ENCODE peak calls at places on chromosome 13, in eight cellular contexts. W is body of pancreas, J is colonic mucosa, V is aorta, Y is A549, Z is coronary artery, P is PC-3, I is H9. F is an unnamed sample.

GRCh38 chr13:113935523-113935922 is 38.4 kb downstream of the C13orf46 start:
- DNase-seq in W (no peak), J (no peak), V (peak), I (no peak), P (no peak), Z (no peak), Y (no peak), F (no peak)

GRCh38 chr13:59459972-59460371 is 703.8 kb downstream of the DIAPH3 start:
- DNase-seq in W (no peak), P (peak), J (no peak), Y (no peak), V (no peak), I (no peak), Z (no peak), F (no peak)

GRCh38 chr13:80011448-80012212 is 329.3 kb downstream of the SPRY2 start:
- DNase-seq in V (no peak), J (peak), Z (no peak), I (no peak), Y (no peak), W (no peak), P (no peak), F (no peak)

GRCh38 chr13:42083138-42083770 is 34.8 kb downstream of the DGKH start:
- DNase-seq in Z (no peak), P (no peak), V (no peak), W (no peak), J (no peak), I (no peak), Y (no peak), F (no peak)

GRCh38 chr13:97028441-97029299 is 34.4 kb upstream of the OXGR1 start:
- DNase-seq in Z (no peak), I (peak), V (no peak), Y (peak), P (peak), W (peak), J (peak), F (peak)

GRCh38 chr13:87058786-87059329 is 612.3 kb upstream of the SLITRK5 start:
- DNase-seq in V (no peak), Z (no peak), J (no peak), Y (no peak), P (no peak), W (no peak), I (no peak), F (no peak)

GRCh38 chr13:60379837-60380236 is 17.2 kb upstream of the TDRD3 start:
- DNase-seq in W (no peak), P (no peak), Y (peak), I (no peak), J (no peak), Z (no peak), V (no peak), F (no peak)

GRCh38 chr13:21055511-21056045 is 5.8 kb downstream of the LATS2 start:
- DNase-seq in W (no peak), P (no peak), Y (no peak), J (no peak), I (no peak), Z (no peak), V (no peak), F (no peak)

GRCh38 chr13:109272595-109273325 is 513.6 kb downstream of the IRS2 start:
- DNase-seq in J (no peak), I (no peak), Z (no peak), Y (peak), W (no peak), P (no peak), V (no peak), F (no peak)

GRCh38 chr13:23980160-23980551 is 82.9 kb upstream of the C1QTNF9B start:
- DNase-seq in W (peak), Y (peak), J (peak), P (peak), V (peak), I (peak), Z (peak), F (peak)

GRCh38 chr13:65856464-65856863 is 1373.7 kb downstream of the PCDH9 start:
- DNase-seq in V (no peak), W (no peak), P (no peak), Y (no peak), J (no peak), Z (no peak), I (no peak), F (no peak)

GRCh38 chr13:88908896-88909535 is 1237.8 kb downstream of the SLITRK5 start:
- DNase-seq in Z (no peak), V (no peak), P (no peak), J (no peak), W (no peak), Y (no peak), I (no peak), F (no peak)

GRCh38 chr13:58991826-58992477 is 1171.8 kb downstream of the DIAPH3 start:
- DNase-seq in V (no peak), P (peak), Y (no peak), Z (no peak), W (no peak), I (no peak), J (no peak), F (no peak)

GRCh38 chr13:112521073-112521685 is 66.8 kb downstream of the TUBGCP3 start:
- DNase-seq in I (no peak), Y (no peak), Z (no peak), P (no peak), J (no peak), V (no peak), W (no peak), F (no peak)

GRCh38 chr13:39322836-39323585 is 280.0 kb downstream of the LHFPL6 start:
- DNase-seq in Z (no peak), W (no peak), P (no peak), I (no peak), Y (no peak), V (no peak), J (no peak), F (no peak)

GRCh38 chr13:60583911-60584753 is 187.1 kb downstream of the TDRD3 start:
- DNase-seq in Y (peak), Z (no peak), W (no peak), I (peak), V (no peak), J (no peak), P (peak), F (no peak)

GRCh38 chr13:40578055-40578454 is 88.4 kb downstream of the FOXO1 start:
- DNase-seq in V (no peak), W (no peak), J (no peak), P (no peak), Y (no peak), Z (no peak), I (no peak), F (no peak)

GRCh38 chr13:100388923-100389322 is 199.7 kb downstream of the GGACT start:
- DNase-seq in Z (no peak), J (no peak), V (no peak), I (no peak), P (no peak), Y (no peak), W (no peak), F (no peak)

GRCh38 chr13:73138276-73138950 is 79.6 kb downstream of the KLF5 start:
- DNase-seq in V (no peak), J (no peak), P (peak), I (no peak), Y (peak), Z (no peak), W (peak), F (no peak)

GRCh38 chr13:111494641-111495040 is 174.2 kb downstream of the TEX29 start:
- DNase-seq in I (no peak), Y (no peak), J (no peak), W (no peak), Z (no peak), P (no peak), V (peak), F (no peak)

GRCh38 chr13:49021953-49022352 is 46.2 kb downstream of the FNDC3A start:
- DNase-seq in W (no peak), V (no peak), Z (no peak), I (no peak), Y (no peak), P (peak), J (no peak), F (no peak)
- H3K27ac ChIP-seq in W (no peak), V (no peak), Z (no peak), I (no peak), Y (peak), P (peak), J (no peak), F (no peak)

DNA sequence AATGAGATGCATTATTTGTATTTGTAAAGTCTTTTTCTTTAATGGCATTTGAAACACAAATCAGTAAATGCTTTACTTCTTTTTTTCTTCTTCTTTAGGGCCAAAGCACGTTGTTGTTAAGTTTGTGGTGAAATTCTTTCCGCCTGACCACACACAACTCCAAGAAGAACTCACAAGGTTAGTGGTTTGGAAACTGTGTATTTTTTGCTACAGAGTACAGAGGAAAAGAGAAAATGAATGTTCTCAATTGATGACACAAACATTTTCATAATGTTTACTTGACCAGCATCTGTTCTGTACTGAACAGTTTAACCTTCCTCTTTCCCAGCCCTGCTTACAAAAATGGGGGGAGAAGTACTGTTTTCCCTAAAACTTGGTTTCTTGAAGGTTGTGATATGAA is 190.9 kb upstream of the RNF113B start:
- DNase-seq in Z (no peak), W (no peak), Y (no peak), V (no peak), J (no peak), I (no peak), P (no peak), F (no peak)
- H3K27ac ChIP-seq in Z (no peak), W (no peak), Y (no peak), V (no peak), J (peak), I (no peak), P (no peak), F (no peak)

GRCh38 chr13:106274551-106275208 is 260.8 kb downstream of the EFNB2 start:
- DNase-seq in Y (no peak), Z (no peak), I (no peak), W (no peak), V (no peak), P (peak), J (no peak), F (no peak)
- H3K27ac ChIP-seq in Y (no peak), Z (no peak), I (no peak), W (no peak), V (no peak), P (no peak), J (no peak), F (no peak)

DNA sequence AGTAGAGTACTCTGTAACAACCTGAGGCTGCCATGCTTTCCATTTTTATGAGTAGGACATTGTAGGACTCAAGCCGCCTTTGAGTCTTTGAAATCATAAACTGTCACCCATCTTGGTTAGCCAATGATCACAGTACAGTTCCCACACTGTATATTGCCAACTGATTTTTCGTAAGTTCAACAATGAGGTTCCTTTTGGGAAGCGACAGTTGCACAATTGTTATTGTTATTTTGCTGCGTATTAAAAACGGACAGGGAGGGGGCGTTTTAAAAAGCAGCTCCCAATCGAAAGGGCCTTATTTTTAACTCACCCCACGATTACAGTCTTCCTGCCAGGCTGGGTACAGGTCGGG is 608 bp downstream of the SLC46A3 start:
- DNase-seq in Z (no peak), V (no peak), I (no peak), J (no peak), P (no peak), W (no peak), Y (no peak), F (no peak)
- H3K27ac ChIP-seq in Z (peak), V (peak), I (no peak), J (peak), P (peak), W (peak), Y (peak), F (peak)

GRCh38 chr13:91922969-91923592 is 524.7 kb downstream of the GPC5 start:
- DNase-seq in Y (no peak), V (no peak), I (no peak), J (no peak), W (no peak), P (no peak), Z (no peak), F (no peak)
- H3K27ac ChIP-seq in Y (no peak), V (no peak), I (no peak), J (no peak), W (no peak), P (no peak), Z (no peak), F (no peak)

GRCh38 chr13:46621133-46621532 is 68.2 kb downstream of the LRCH1 start:
- DNase-seq in I (no peak), Y (no peak), Z (no peak), J (no peak), W (no peak), P (no peak), V (no peak), F (no peak)

GRCh38 chr13:46624353-46624752 is 71.4 kb downstream of the LRCH1 start:
- DNase-seq in I (no peak), Z (no peak), P (no peak), W (no peak), Y (no peak), J (no peak), V (no peak), F (no peak)

GRCh38 chr13:46622918-46623256 is 69.9 kb downstream of the LRCH1 start:
- DNase-seq in Z (no peak), I (no peak), Y (no peak), J (peak), W (peak), P (peak), V (no peak), F (no peak)

GRCh38 chr13:46620029-46620428 is 67.1 kb downstream of the LRCH1 start:
- DNase-seq in V (no peak), J (no peak), P (no peak), Z (no peak), I (no peak), Y (no peak), W (no peak), F (no peak)

DNA sequence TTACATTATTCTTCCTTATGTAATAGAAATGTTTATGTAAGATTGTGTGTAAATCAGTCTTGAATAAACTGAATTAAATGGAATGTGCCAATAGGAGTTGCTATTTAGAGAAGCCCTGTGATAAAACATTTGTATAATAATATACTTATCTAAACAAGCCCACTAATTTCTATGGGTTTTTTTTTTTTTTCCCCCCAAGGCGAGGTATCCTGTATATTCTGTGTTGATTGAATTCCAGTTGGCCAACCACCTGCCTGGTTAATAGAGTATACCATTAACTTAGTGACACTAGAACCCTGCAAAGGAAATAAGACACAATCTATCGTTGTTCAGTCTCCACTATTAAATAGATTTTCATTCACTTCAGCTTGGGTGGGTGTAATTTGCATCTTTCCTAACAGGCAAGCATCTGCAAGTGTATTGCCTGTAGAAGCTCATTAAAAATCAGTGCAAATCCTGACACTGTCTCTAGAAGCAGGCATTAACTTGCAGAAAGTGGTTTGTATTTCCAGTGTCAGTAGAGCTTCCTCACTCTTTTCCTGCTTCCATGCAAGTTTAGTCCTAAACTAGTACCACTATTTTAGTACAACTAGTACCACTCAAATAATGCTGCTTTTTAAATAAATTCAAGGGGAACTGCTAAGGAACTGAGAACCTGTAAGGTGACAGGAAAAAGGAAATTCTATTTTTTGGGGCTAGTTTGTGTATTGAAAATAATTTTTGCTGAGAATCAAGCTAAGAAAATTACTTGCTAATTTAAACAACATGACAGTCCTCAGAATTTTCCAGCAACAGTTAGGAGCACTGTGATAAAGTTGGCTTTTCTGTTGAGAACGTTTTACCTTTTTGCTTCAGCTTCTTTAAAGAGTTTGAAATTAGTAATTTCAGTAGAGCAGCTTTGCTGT is 69.3 kb downstream of the LRCH1 start:
- DNase-seq in J (no peak), P (no peak), Y (no peak), I (no peak), V (no peak), W (no peak), Z (no peak), F (no peak)
- H3K27ac ChIP-seq in J (no peak), P (no peak), Y (peak), I (no peak), V (no peak), W (no peak), Z (no peak), F (no peak)

DNA sequence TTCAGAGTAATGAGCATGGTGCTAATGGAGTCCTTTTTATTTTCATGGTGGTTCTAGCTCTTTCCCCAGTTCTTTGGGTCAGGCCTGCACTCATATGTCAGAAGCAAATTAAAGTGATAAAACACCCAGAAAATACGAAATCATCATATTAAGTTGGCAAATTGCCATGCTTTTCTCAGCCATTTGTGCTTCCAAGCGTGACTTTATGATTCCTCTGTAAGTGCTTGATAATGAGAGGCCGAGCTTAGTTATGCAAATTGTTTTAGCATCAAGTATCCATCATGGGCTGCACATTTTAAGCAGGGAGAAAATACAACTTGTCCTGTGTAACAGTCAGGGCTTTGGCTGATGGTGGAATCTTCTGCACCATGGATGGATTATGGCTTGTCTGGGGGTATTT is 45.2 kb downstream of the MTUS2 start:
- DNase-seq in I (no peak), Z (no peak), J (no peak), Y (no peak), V (no peak), W (no peak), P (no peak), F (no peak)
- H3K27ac ChIP-seq in I (no peak), Z (no peak), J (no peak), Y (no peak), V (no peak), W (no peak), P (no peak), F (no peak)

DNA sequence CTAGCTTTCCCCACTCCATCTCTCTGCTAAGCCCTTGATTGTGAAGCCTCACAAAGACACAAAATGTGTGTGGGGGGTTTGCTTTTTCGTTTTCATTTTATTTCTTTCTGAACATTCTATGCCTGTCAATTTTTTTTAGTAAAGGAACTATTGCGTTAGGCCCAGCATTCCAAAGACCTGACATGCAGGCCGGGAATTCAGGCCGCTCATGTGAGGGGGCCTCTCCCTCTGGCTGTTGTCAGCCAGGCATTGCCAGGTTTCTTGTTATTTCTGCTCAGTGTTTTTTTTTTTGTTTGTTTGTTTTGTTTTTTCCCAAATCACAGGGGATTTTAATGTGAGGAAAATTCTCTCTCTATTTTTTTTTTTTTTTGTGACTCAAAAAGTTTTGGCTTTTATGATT is 10.3 kb upstream of the MEDAG start:
- DNase-seq in Z (peak), I (no peak), P (no peak), J (no peak), W (peak), V (peak), Y (no peak), F (no peak)
- H3K27ac ChIP-seq in Z (peak), I (no peak), P (no peak), J (no peak), W (no peak), V (peak), Y (no peak), F (no peak)

GRCh38 chr13:76519685-76520084 is 366.5 kb downstream of the KCTD12 start:
- DNase-seq in I (no peak), Z (no peak), P (no peak), Y (no peak), W (no peak), J (no peak), V (no peak), F (no peak)

GRCh38 chr13:76512676-76513277 is 373.4 kb downstream of the KCTD12 start:
- DNase-seq in W (no peak), I (no peak), Z (no peak), Y (peak), P (peak), J (no peak), V (no peak), F (no peak)

GRCh38 chr13:76516013-76516412 is 370.2 kb downstream of the KCTD12 start:
- DNase-seq in J (no peak), Z (no peak), Y (no peak), I (no peak), V (no peak), P (peak), W (no peak), F (no peak)
- H3K27ac ChIP-seq in J (no peak), Z (no peak), Y (no peak), I (no peak), V (no peak), P (peak), W (no peak), F (no peak)